ENCODE peak calls at places on chromosomes 12 and 14, in four cellular contexts. C is right atrium auricular region; Y is T-helper 9 cell; X is stimulated activated CD4-positive, alpha-beta T cell treated with anti-CD3 and anti-CD28 coated beads, Interleukin-4, amount 100 ng/mL, for 48 hours. G is an unnamed sample.

GRCh38 chr12:121214855-121215745 is 5.2 kb downstream of the P2RX4 start:
- DNase-seq in C (no peak), Y (no peak), X (no peak), G (no peak)

GRCh38 chr12:19757317-19757877 is 318.1 kb downstream of the AEBP2 start:
- DNase-seq in C (no peak), Y (no peak), X (no peak), G (peak; percentile 2)

GRCh38 chr14:52472728-52473127 is 79.6 kb downstream of the TXNDC16 start:
- DNase-seq in C (no peak), Y (no peak), X (no peak), G (no peak)

GRCh38 chr12:6915023-6915788 is 826 bp downstream of the ENO2 start:
- DNase-seq in C (no peak), Y (no peak), X (no peak), G (no peak)

GRCh38 chr12:13347241-13348043 is 150.9 kb downstream of the EMP1 start:
- DNase-seq in C (no peak), Y (no peak), X (peak; percentile 68), G (no peak)

GRCh38 chr12:132095520-132096409 is 48.4 kb downstream of the DDX51 start:
- DNase-seq in C (no peak), Y (no peak), X (no peak), G (no peak)

GRCh38 chr14:38432186-38432585 is 176.3 kb upstream of the CLEC14A start:
- DNase-seq in C (no peak), Y (no peak), X (no peak), G (no peak)

GRCh38 chr14:71286126-71286525 is 378.9 kb downstream of the PCNX1 start:
- DNase-seq in C (no peak), Y (no peak), X (no peak), G (no peak)

GRCh38 chr12:49358548-49359141 is 8.6 kb upstream of the SPATS2 start:
- DNase-seq in C (peak; percentile 59), Y (peak; percentile 31), X (no peak), G (peak; percentile 47)

GRCh38 chr14:93369393-93370266 is 22.6 kb downstream of the COX8C start:
- DNase-seq in C (no peak), Y (no peak), X (no peak), G (peak; percentile 71)

GRCh38 chr12:49244161-49244560 is 20.7 kb upstream of the TUBA1C start:
- DNase-seq in C (no peak), Y (no peak), X (no peak), G (no peak)

GRCh38 chr12:108122072-108122471 is 7.0 kb upstream of the WSCD2 start:
- DNase-seq in C (no peak), Y (no peak), X (no peak), G (no peak)

GRCh38 chr12:113198286-113198685 is 12.8 kb downstream of the RITA1 start:
- DNase-seq in C (no peak), Y (no peak), X (no peak), G (no peak)

GRCh38 chr12:66130267-66131066 is at the start of gene LLPH:
- DNase-seq in C (peak; percentile 91), Y (peak; percentile 79), X (peak; percentile 88), G (peak; percentile 81)

GRCh38 chr12:8452976-8453616 is 2.7 kb upstream of the CLEC6A start:
- DNase-seq in C (no peak), Y (no peak), X (no peak), G (peak; percentile 81)

GRCh38 chr12:117009759-117010158 is 89.5 kb downstream of the TESC start:
- DNase-seq in C (no peak), Y (no peak), X (no peak), G (no peak)

GRCh38 chr12:4482936-4483335 is 37.3 kb upstream of the FGF6 start:
- DNase-seq in C (no peak), Y (no peak), X (no peak), G (no peak)

GRCh38 chr12:55443776-55444175 is at the start of gene OR6C2:
- DNase-seq in C (no peak), Y (no peak), X (no peak), G (no peak)

GRCh38 chr14:35355981-35356839 is 48.3 kb downstream of the NFKBIA start:
- DNase-seq in C (no peak), Y (no peak), X (peak; percentile 53), G (no peak)

GRCh38 chr14:30291216-30291615 is 267.7 kb upstream of the G2E3 start:
- DNase-seq in C (no peak), Y (no peak), X (no peak), G (no peak)

GRCh38 chr14:76900406-76901085 is 74.3 kb downstream of the LRRC74A start:
- DNase-seq in C (no peak), Y (no peak), X (no peak), G (no peak)

GRCh38 chr14:82366803-82367202 is 833.1 kb upstream of the SEL1L start:
- DNase-seq in C (no peak), Y (no peak), X (no peak), G (no peak)

GRCh38 chr14:102620413-102620812 is 28.0 kb downstream of the RCOR1 start:
- DNase-seq in C (no peak), Y (no peak), X (no peak), G (no peak)

GRCh38 chr12:124356221-124356620 is 61.3 kb downstream of the RFLNA start:
- DNase-seq in C (no peak), Y (no peak), X (no peak), G (no peak)

GRCh38 chr12:109959411-109960093 is 36.6 kb downstream of the GIT2 start:
- DNase-seq in C (no peak), Y (no peak), X (no peak), G (no peak)

GRCh38 chr12:106248177-106248848 is 493 bp upstream of the CKAP4 start:
- DNase-seq in C (peak; percentile 79), Y (no peak), X (no peak), G (no peak)

GRCh38 chr14:50085570-50086315 is 30.6 kb downstream of the VCPKMT start:
- DNase-seq in C (no peak), Y (no peak), X (no peak), G (no peak)

GRCh38 chr14:67387195-67387594 is 24.8 kb downstream of the PLEK2 start:
- DNase-seq in C (no peak), Y (no peak), X (no peak), G (no peak)

GRCh38 chr12:54390668-54391551 is 6.4 kb upstream of the ZNF385A start:
- DNase-seq in C (no peak), Y (peak; percentile 71), X (peak; percentile 54), G (no peak)

GRCh38 chr14:71742491-71742890 is 189.7 kb upstream of the RGS6 start:
- DNase-seq in C (no peak), Y (no peak), X (no peak), G (no peak)

GRCh38 chr14:56129092-56129491 is 10.9 kb downstream of the PELI2 start:
- DNase-seq in C (no peak), Y (no peak), X (no peak), G (no peak)

GRCh38 chr14:32047791-32048190 is 29.3 kb upstream of the ARHGAP5 start:
- DNase-seq in C (no peak), Y (no peak), X (no peak), G (no peak)

GRCh38 chr14:93967637-93968250 is 8.6 kb downstream of the ASB2 start:
- DNase-seq in C (no peak), Y (no peak), X (no peak), G (peak; percentile 61)

GRCh38 chr14:71933026-71933587 is 878 bp downstream of the RGS6 start:
- DNase-seq in C (no peak), Y (no peak), X (no peak), G (no peak)

G was measured in HL-60.